ENCODE peak calls at places on chromosomes 5 and 9, in four cellular contexts. X, L, Y and D are unnamed samples.

GRCh38 chr9:112020680-112021596 is 124.3 kb downstream of the UGCG start:
- DNase-seq in Y (no peak), L (peak), X (peak), D (peak)

GRCh38 chr5:68652507-68652906 is 437.0 kb downstream of the PIK3R1 start:
- DNase-seq in Y (no peak), X (peak), L (peak), D (peak)

GRCh38 chr9:114909657-114910056 is 20.7 kb downstream of the TNFSF8 start:
- DNase-seq in X (no peak), L (no peak), Y (no peak), D (no peak)

GRCh38 chr9:26129216-26129615 is 451.0 kb upstream of the TUSC1 start:
- DNase-seq in L (no peak), X (peak), Y (no peak), D (peak)

GRCh38 chr5:116454417-116454927 is 120.2 kb downstream of the SEMA6A start:
- DNase-seq in X (peak), Y (no peak), L (no peak), D (peak)

GRCh38 chr9:107005201-107005600 is 142.2 kb downstream of the ZNF462 start:
- DNase-seq in L (no peak), Y (no peak), X (no peak), D (no peak)

GRCh38 chr5:52947208-52947607 is 41.9 kb upstream of the ITGA2 start:
- DNase-seq in X (no peak), L (no peak), Y (no peak), D (no peak)

GRCh38 chr5:35129276-35129675 is 81.5 kb upstream of the AGXT2 start:
- DNase-seq in Y (no peak), L (peak), X (peak), D (peak)

GRCh38 chr5:142145106-142145900 is 36.7 kb downstream of the NDFIP1 start:
- DNase-seq in Y (peak), L (peak), X (peak), D (peak)

GRCh38 chr5:180915924-180916323 is 17.0 kb downstream of the BTNL8 start:
- DNase-seq in X (no peak), Y (no peak), L (no peak), D (no peak)

GRCh38 chr5:150567031-150567680 is 59.2 kb downstream of the NDST1 start:
- DNase-seq in X (peak), Y (no peak), L (peak), D (peak)

GRCh38 chr9:120110520-120110919 is 469.4 kb downstream of the CDK5RAP2 start:
- DNase-seq in L (no peak), X (no peak), Y (no peak), D (no peak)

GRCh38 chr9:120104771-120105170 is 475.2 kb downstream of the CDK5RAP2 start:
- DNase-seq in X (no peak), L (no peak), Y (no peak), D (no peak)

GRCh38 chr9:120107138-120107537 is 472.8 kb downstream of the CDK5RAP2 start:
- DNase-seq in L (no peak), Y (no peak), X (no peak), D (no peak)

DNA sequence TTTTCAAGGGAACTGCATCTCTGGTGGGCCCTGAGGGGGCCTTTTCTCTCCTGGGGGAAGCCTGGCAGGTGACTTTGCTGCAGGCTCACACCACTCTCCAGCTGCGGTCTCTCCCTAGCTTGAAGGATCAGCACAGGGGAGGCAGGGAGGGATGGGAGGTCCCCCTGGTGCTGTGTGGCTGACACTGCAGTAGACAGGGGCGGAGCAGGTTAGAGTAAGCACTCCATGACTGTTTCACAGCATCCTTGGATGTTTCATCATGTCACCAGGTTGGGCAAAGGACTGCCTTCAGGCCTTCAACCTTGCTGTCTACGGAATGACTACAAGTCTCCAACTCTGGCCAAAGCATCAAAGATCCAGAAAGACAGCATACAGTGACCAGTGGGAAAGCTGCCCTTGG is 470.7 kb downstream of the CDK5RAP2 start:
- DNase-seq in L (peak), X (no peak), Y (no peak), D (peak)
- TF ChIP-seq CTCF in L (no peak), X (no peak), Y (no peak), D (peak)

DNA sequence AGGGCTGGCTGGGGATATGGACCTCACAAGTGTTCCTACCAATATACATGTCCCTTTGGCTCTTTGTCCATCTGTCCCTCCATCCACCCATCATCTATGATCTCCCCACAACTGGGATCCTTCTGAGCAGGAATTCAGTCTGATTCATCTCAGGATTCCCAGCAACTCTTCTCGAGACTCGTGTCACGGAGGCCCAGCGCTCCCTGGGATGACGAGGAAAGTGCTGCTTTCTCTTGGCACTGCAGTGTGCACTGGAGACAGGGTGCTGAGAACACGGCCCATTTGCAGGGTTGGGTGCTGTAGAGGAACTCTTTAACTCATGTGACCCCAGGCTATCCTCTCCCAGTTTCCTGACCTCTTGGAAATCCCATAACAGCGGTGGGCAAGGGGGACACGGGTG is 72.9 kb downstream of the ANGPTL2 start:
- DNase-seq in L (peak), X (peak), Y (no peak), D (no peak)
- TF ChIP-seq CTCF in L (no peak), X (no peak), Y (no peak), D (no peak)

DNA sequence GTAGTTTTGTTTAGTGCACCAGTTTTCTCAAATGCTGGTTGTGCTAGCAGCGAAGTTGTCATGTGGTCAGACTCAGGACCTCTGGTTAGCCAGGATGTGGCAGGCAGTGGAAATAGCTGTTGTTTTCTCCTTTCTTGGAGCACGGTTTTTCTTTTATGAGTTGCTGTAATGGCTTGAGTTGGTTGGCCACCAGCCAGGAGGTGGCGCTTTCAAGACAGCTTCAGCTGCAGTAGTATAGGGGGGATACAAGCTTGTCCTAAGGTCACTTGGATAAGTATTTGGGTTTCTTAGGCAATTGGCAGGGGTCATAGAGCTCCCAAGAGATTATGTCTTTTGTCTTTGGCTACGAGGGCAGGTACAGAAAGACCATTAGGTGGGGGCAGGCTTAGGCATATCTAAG is 274.2 kb upstream of the TARS1 start:
- DNase-seq in L (no peak), X (no peak), Y (no peak), D (no peak)
- TF ChIP-seq CTCF in L (no peak), X (no peak), Y (no peak), D (no peak)

GRCh38 chr9:97096793-97097192 is 57.9 kb upstream of the CTSV start:
- DNase-seq in Y (no peak), X (no peak), L (no peak), D (no peak)
- TF ChIP-seq CTCF in Y (no peak), X (no peak), L (no peak), D (no peak)

DNA sequence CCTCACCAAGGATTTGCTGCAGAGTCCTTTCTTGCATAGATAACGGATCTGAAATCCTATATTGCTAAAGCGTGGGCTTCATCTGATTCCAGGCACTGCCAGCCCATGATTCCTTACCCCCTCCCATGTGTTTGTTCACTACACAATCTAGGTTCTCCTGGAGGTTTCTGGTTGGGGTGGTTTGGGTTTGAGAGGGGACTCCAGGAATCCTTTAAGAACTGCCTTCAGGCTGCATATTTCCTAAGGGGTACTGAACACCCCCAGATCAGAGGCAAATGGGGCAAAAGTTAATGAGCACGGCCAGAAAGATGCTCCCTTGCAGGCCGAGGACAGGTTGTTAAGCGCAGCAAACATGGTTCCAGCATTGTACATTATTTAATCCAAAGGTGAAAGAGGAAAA is 9.8 kb downstream of the NR2F1 start:
- DNase-seq in Y (no peak), X (no peak), L (no peak), D (no peak)
- TF ChIP-seq CTCF in Y (no peak), X (no peak), L (no peak), D (no peak)

GRCh38 chr5:7955476-7955875 is 86.5 kb downstream of the MTRR start:
- DNase-seq in X (no peak), Y (no peak), L (no peak), D (no peak)
- TF ChIP-seq CTCF in X (no peak), Y (no peak), L (no peak), D (no peak)

GRCh38 chr5:6583049-6583880 is 49.6 kb downstream of the NSUN2 start:
- DNase-seq in L (no peak), Y (peak), X (peak), D (no peak)
- TF ChIP-seq CTCF in L (no peak), Y (peak), X (no peak), D (no peak)